ENCODE peak calls at places on chromosomes 13 and 19, in six cellular contexts. One of them, this sample, is unnamed.

GRCh38 chr13:26382843-26383242 is 128.9 kb downstream of the CDK8 start:
- DNase-seq in left cardiac atrium: no peak
- DNase-seq in activated naive CD4-positive, alpha-beta T cell treated with anti-CD3 and anti-CD28 coated beads for 36 hours: no peak
- DNase-seq in transverse colon: no peak
- DNase-seq in Calu3: no peak
- DNase-seq in NCI-H2107: no peak
- DNase-seq in this sample: no peak

GRCh38 chr19:2089001-2089711 is 7.0 kb downstream of the MOB3A start:
- DNase-seq in left cardiac atrium: no peak
- DNase-seq in activated naive CD4-positive, alpha-beta T cell treated with anti-CD3 and anti-CD28 coated beads for 36 hours: no peak
- DNase-seq in transverse colon: no peak
- DNase-seq in Calu3: no peak
- DNase-seq in NCI-H2107: no peak
- DNase-seq in this sample: no peak

GRCh38 chr13:25232937-25233515 is 54.3 kb downstream of the MTMR6 start:
- DNase-seq in left cardiac atrium: no peak
- DNase-seq in activated naive CD4-positive, alpha-beta T cell treated with anti-CD3 and anti-CD28 coated beads for 36 hours: no peak
- DNase-seq in transverse colon: no peak
- DNase-seq in Calu3: no peak
- DNase-seq in NCI-H2107: peak
- DNase-seq in this sample: peak

GRCh38 chr13:94479559-94480095 is at the start of gene DCT:
- DNase-seq in left cardiac atrium: no peak
- DNase-seq in activated naive CD4-positive, alpha-beta T cell treated with anti-CD3 and anti-CD28 coated beads for 36 hours: no peak
- DNase-seq in transverse colon: no peak
- DNase-seq in Calu3: no peak
- DNase-seq in NCI-H2107: no peak
- DNase-seq in this sample: no peak

GRCh38 chr13:27967203-27967735 is 1.8 kb downstream of the CDX2 start:
- DNase-seq in left cardiac atrium: no peak
- DNase-seq in activated naive CD4-positive, alpha-beta T cell treated with anti-CD3 and anti-CD28 coated beads for 36 hours: no peak
- DNase-seq in transverse colon: no peak
- DNase-seq in Calu3: no peak
- DNase-seq in NCI-H2107: no peak
- DNase-seq in this sample: no peak

GRCh38 chr19:10013316-10013715 is at the start of gene RDH8:
- DNase-seq in left cardiac atrium: no peak
- DNase-seq in activated naive CD4-positive, alpha-beta T cell treated with anti-CD3 and anti-CD28 coated beads for 36 hours: no peak
- DNase-seq in transverse colon: no peak
- DNase-seq in Calu3: no peak
- DNase-seq in NCI-H2107: no peak
- DNase-seq in this sample: no peak

GRCh38 chr13:112032186-112032835 is 34.6 kb upstream of the SOX1 start:
- DNase-seq in left cardiac atrium: peak
- DNase-seq in activated naive CD4-positive, alpha-beta T cell treated with anti-CD3 and anti-CD28 coated beads for 36 hours: no peak
- DNase-seq in transverse colon: no peak
- DNase-seq in Calu3: no peak
- DNase-seq in NCI-H2107: no peak
- DNase-seq in this sample: no peak

GRCh38 chr13:104106705-104107393 is 1040.6 kb upstream of the SLC10A2 start:
- DNase-seq in left cardiac atrium: no peak
- DNase-seq in activated naive CD4-positive, alpha-beta T cell treated with anti-CD3 and anti-CD28 coated beads for 36 hours: no peak
- DNase-seq in transverse colon: no peak
- DNase-seq in Calu3: peak
- DNase-seq in NCI-H2107: no peak
- DNase-seq in this sample: no peak

GRCh38 chr19:18589380-18590272 is 1.0 kb downstream of the REX1BD start:
- DNase-seq in left cardiac atrium: peak
- DNase-seq in activated naive CD4-positive, alpha-beta T cell treated with anti-CD3 and anti-CD28 coated beads for 36 hours: peak
- DNase-seq in transverse colon: peak
- DNase-seq in Calu3: peak
- DNase-seq in NCI-H2107: peak
- DNase-seq in this sample: peak

GRCh38 chr19:38951187-38951586 is 20.4 kb downstream of the MRPS12 start:
- DNase-seq in left cardiac atrium: no peak
- DNase-seq in activated naive CD4-positive, alpha-beta T cell treated with anti-CD3 and anti-CD28 coated beads for 36 hours: no peak
- DNase-seq in transverse colon: no peak
- DNase-seq in Calu3: no peak
- DNase-seq in NCI-H2107: no peak
- DNase-seq in this sample: no peak

GRCh38 chr13:96426160-96426559 is 336.3 kb downstream of the HS6ST3 start:
- DNase-seq in left cardiac atrium: no peak
- DNase-seq in activated naive CD4-positive, alpha-beta T cell treated with anti-CD3 and anti-CD28 coated beads for 36 hours: no peak
- DNase-seq in transverse colon: no peak
- DNase-seq in Calu3: no peak
- DNase-seq in NCI-H2107: no peak
- DNase-seq in this sample: no peak

GRCh38 chr13:60851378-60851777 is 454.4 kb downstream of the TDRD3 start:
- DNase-seq in left cardiac atrium: no peak
- DNase-seq in activated naive CD4-positive, alpha-beta T cell treated with anti-CD3 and anti-CD28 coated beads for 36 hours: no peak
- DNase-seq in transverse colon: no peak
- DNase-seq in Calu3: no peak
- DNase-seq in NCI-H2107: no peak
- DNase-seq in this sample: no peak

GRCh38 chr19:23762884-23763711 is 4.4 kb upstream of the ZNF681 start:
- DNase-seq in left cardiac atrium: peak
- DNase-seq in activated naive CD4-positive, alpha-beta T cell treated with anti-CD3 and anti-CD28 coated beads for 36 hours: peak
- DNase-seq in transverse colon: peak
- DNase-seq in Calu3: peak
- DNase-seq in NCI-H2107: no peak
- DNase-seq in this sample: peak

GRCh38 chr13:62704795-62705329 is 1289.2 kb upstream of the PCDH20 start:
- DNase-seq in left cardiac atrium: no peak
- DNase-seq in activated naive CD4-positive, alpha-beta T cell treated with anti-CD3 and anti-CD28 coated beads for 36 hours: no peak
- DNase-seq in transverse colon: no peak
- DNase-seq in Calu3: no peak
- DNase-seq in NCI-H2107: no peak
- DNase-seq in this sample: no peak

GRCh38 chr13:25682221-25682620 is 310.4 kb downstream of the ATP8A2 start:
- DNase-seq in left cardiac atrium: no peak
- DNase-seq in activated naive CD4-positive, alpha-beta T cell treated with anti-CD3 and anti-CD28 coated beads for 36 hours: no peak
- DNase-seq in transverse colon: no peak
- DNase-seq in Calu3: no peak
- DNase-seq in NCI-H2107: no peak
- DNase-seq in this sample: no peak

GRCh38 chr19:4456843-4457653 is 546 bp downstream of the UBXN6 start:
- DNase-seq in left cardiac atrium: peak
- DNase-seq in activated naive CD4-positive, alpha-beta T cell treated with anti-CD3 and anti-CD28 coated beads for 36 hours: no peak
- DNase-seq in transverse colon: peak
- DNase-seq in Calu3: peak
- DNase-seq in NCI-H2107: no peak
- DNase-seq in this sample: peak

GRCh38 chr13:98731038-98731437 is 21.4 kb downstream of the SLC15A1 start:
- DNase-seq in left cardiac atrium: no peak
- DNase-seq in activated naive CD4-positive, alpha-beta T cell treated with anti-CD3 and anti-CD28 coated beads for 36 hours: no peak
- DNase-seq in transverse colon: no peak
- DNase-seq in Calu3: no peak
- DNase-seq in NCI-H2107: no peak
- DNase-seq in this sample: no peak

GRCh38 chr19:38735257-38735686 is 9.0 kb downstream of the CAPN12 start:
- DNase-seq in left cardiac atrium: no peak
- DNase-seq in activated naive CD4-positive, alpha-beta T cell treated with anti-CD3 and anti-CD28 coated beads for 36 hours: no peak
- DNase-seq in transverse colon: peak
- DNase-seq in Calu3: peak
- DNase-seq in NCI-H2107: no peak
- DNase-seq in this sample: no peak

GRCh38 chr19:40175820-40176219 is 15.4 kb upstream of the MAP3K10 start:
- DNase-seq in left cardiac atrium: no peak
- DNase-seq in activated naive CD4-positive, alpha-beta T cell treated with anti-CD3 and anti-CD28 coated beads for 36 hours: no peak
- DNase-seq in transverse colon: no peak
- DNase-seq in Calu3: no peak
- DNase-seq in NCI-H2107: no peak
- DNase-seq in this sample: no peak

GRCh38 chr13:64248371-64249065 is 2832.9 kb upstream of the PCDH20 start:
- DNase-seq in left cardiac atrium: no peak
- DNase-seq in activated naive CD4-positive, alpha-beta T cell treated with anti-CD3 and anti-CD28 coated beads for 36 hours: no peak
- DNase-seq in transverse colon: no peak
- DNase-seq in Calu3: no peak
- DNase-seq in NCI-H2107: no peak
- DNase-seq in this sample: peak

GRCh38 chr13:112450118-112450517 is 74.0 kb downstream of the SPACA7 start:
- DNase-seq in left cardiac atrium: no peak
- DNase-seq in activated naive CD4-positive, alpha-beta T cell treated with anti-CD3 and anti-CD28 coated beads for 36 hours: no peak
- DNase-seq in transverse colon: no peak
- DNase-seq in Calu3: no peak
- DNase-seq in NCI-H2107: no peak
- DNase-seq in this sample: no peak

GRCh38 chr13:111664060-111664459 is 343.6 kb downstream of the TEX29 start:
- DNase-seq in left cardiac atrium: no peak
- DNase-seq in activated naive CD4-positive, alpha-beta T cell treated with anti-CD3 and anti-CD28 coated beads for 36 hours: no peak
- DNase-seq in transverse colon: no peak
- DNase-seq in Calu3: no peak
- DNase-seq in NCI-H2107: no peak
- DNase-seq in this sample: no peak

GRCh38 chr13:114173261-114173660 is 5.8 kb upstream of the CFAP97D2 start:
- DNase-seq in left cardiac atrium: no peak
- DNase-seq in activated naive CD4-positive, alpha-beta T cell treated with anti-CD3 and anti-CD28 coated beads for 36 hours: no peak
- DNase-seq in transverse colon: no peak
- DNase-seq in Calu3: no peak
- DNase-seq in NCI-H2107: no peak
- DNase-seq in this sample: no peak

GRCh38 chr13:113445791-113446487 is 7.3 kb downstream of the ADPRHL1 start:
- DNase-seq in left cardiac atrium: no peak
- DNase-seq in activated naive CD4-positive, alpha-beta T cell treated with anti-CD3 and anti-CD28 coated beads for 36 hours: no peak
- DNase-seq in transverse colon: no peak
- DNase-seq in Calu3: no peak
- DNase-seq in NCI-H2107: no peak
- DNase-seq in this sample: no peak

GRCh38 chr13:98557934-98558630 is 18.8 kb downstream of the STK24 start:
- DNase-seq in left cardiac atrium: no peak
- DNase-seq in activated naive CD4-positive, alpha-beta T cell treated with anti-CD3 and anti-CD28 coated beads for 36 hours: no peak
- DNase-seq in transverse colon: no peak
- DNase-seq in Calu3: no peak
- DNase-seq in NCI-H2107: no peak
- DNase-seq in this sample: no peak

GRCh38 chr19:55305491-55305890 is 19.6 kb downstream of the TMEM150B start:
- DNase-seq in left cardiac atrium: no peak
- DNase-seq in activated naive CD4-positive, alpha-beta T cell treated with anti-CD3 and anti-CD28 coated beads for 36 hours: peak
- DNase-seq in transverse colon: no peak
- DNase-seq in Calu3: peak
- DNase-seq in NCI-H2107: no peak
- DNase-seq in this sample: peak

GRCh38 chr19:18746393-18747167 is 44.5 kb downstream of the COMP start:
- DNase-seq in left cardiac atrium: no peak
- DNase-seq in activated naive CD4-positive, alpha-beta T cell treated with anti-CD3 and anti-CD28 coated beads for 36 hours: no peak
- DNase-seq in transverse colon: no peak
- DNase-seq in Calu3: no peak
- DNase-seq in NCI-H2107: no peak
- DNase-seq in this sample: no peak

GRCh38 chr19:8926341-8926740 is 83.9 kb downstream of the MUC16 start:
- DNase-seq in left cardiac atrium: no peak
- DNase-seq in activated naive CD4-positive, alpha-beta T cell treated with anti-CD3 and anti-CD28 coated beads for 36 hours: no peak
- DNase-seq in transverse colon: no peak
- DNase-seq in Calu3: no peak
- DNase-seq in NCI-H2107: no peak
- DNase-seq in this sample: no peak

GRCh38 chr19:40494191-40494838 is 27.5 kb downstream of the SPTBN4 start:
- DNase-seq in left cardiac atrium: no peak
- DNase-seq in activated naive CD4-positive, alpha-beta T cell treated with anti-CD3 and anti-CD28 coated beads for 36 hours: no peak
- DNase-seq in transverse colon: no peak
- DNase-seq in Calu3: no peak
- DNase-seq in NCI-H2107: no peak
- DNase-seq in this sample: no peak